ENCODE peak calls at places on chromosome 18, in eight cellular contexts. X is GM13977; B is hypothalamus; O is GM13976; D is left kidney; C is posterior cingulate gyrus; N is T-helper 9 cell; P is stimulated activated CD4-positive, alpha-beta T cell treated with anti-CD3 and anti-CD28 coated beads, TNF-alpha, amount 100 ng/mL, for 4 hours. V is an unnamed sample.

GRCh38 chr18:21740474-21740723 is 193 bp upstream of the MIB1 start:
- DNase-seq in P (peak; percentile 97), D (no peak), O (peak; percentile 97), B (peak; percentile 100), N (no peak), C (peak; percentile 99), X (peak; percentile 94), V (no peak)

GRCh38 chr18:36247036-36247435 is 50.5 kb upstream of the FHOD3 start:
- DNase-seq in P (no peak), D (no peak), C (no peak), O (no peak), X (no peak), B (no peak), N (no peak), V (no peak)

GRCh38 chr18:58991127-58991798 is 126.6 kb downstream of the ZNF532 start:
- DNase-seq in N (no peak), P (no peak), D (no peak), C (no peak), B (no peak), X (peak; percentile 45), O (peak; percentile 52), V (peak; percentile 35)

GRCh38 chr18:69874058-69874457 is 73.6 kb downstream of the CD226 start:
- DNase-seq in N (no peak), B (no peak), P (no peak), D (no peak), X (no peak), O (no peak), C (no peak), V (peak; percentile 66)

GRCh38 chr18:68733693-68734092 is 18.8 kb upstream of the TMX3 start:
- DNase-seq in P (no peak), D (no peak), X (no peak), O (no peak), C (no peak), N (no peak), B (no peak), V (no peak)

GRCh38 chr18:54387631-54388030 is 29.9 kb downstream of the C18orf54 start:
- DNase-seq in C (no peak), D (no peak), P (no peak), X (no peak), B (no peak), N (no peak), O (no peak), V (no peak)

GRCh38 chr18:11676867-11677266 is 12.2 kb upstream of the GNAL start:
- DNase-seq in D (no peak), C (no peak), N (no peak), P (no peak), X (no peak), B (no peak), O (no peak), V (no peak)

GRCh38 chr18:59540356-59540755 is 156.9 kb downstream of the CCBE1 start:
- DNase-seq in B (no peak), C (no peak), D (no peak), O (no peak), P (no peak), X (no peak), N (no peak), V (no peak)

GRCh38 chr18:27843783-27844415 is 333.0 kb downstream of the CDH2 start:
- DNase-seq in D (no peak), O (no peak), P (no peak), N (no peak), X (no peak), B (no peak), C (no peak), V (peak; percentile 66)

V was measured in fibroblast of the aortic adventitia.